ENCODE peak calls at places on chromosome 20, in seven cellular contexts. One of them, this sample, is unnamed.

GRCh38 chr20:44409132-44409600 is 53.7 kb downstream of the HNF4A start:
- DNase-seq in uterus: no peak
- DNase-seq in choroid plexus epithelial cell: peak
- DNase-seq in IMR-90: peak
- DNase-seq in CD8-positive, alpha-beta T cell: no peak
- DNase-seq in neural progenitor cell: no peak
- DNase-seq in colonic mucosa: no peak
- DNase-seq in this sample: peak

GRCh38 chr20:49276201-49276894 is 1.5 kb downstream of the ZNFX1 start:
- DNase-seq in colonic mucosa: no peak
- DNase-seq in choroid plexus epithelial cell: peak
- DNase-seq in uterus: no peak
- DNase-seq in IMR-90: peak
- DNase-seq in CD8-positive, alpha-beta T cell: no peak
- DNase-seq in neural progenitor cell: no peak
- DNase-seq in this sample: peak

GRCh38 chr20:47317127-47317895 is 39.2 kb downstream of the ZMYND8 start:
- DNase-seq in colonic mucosa: peak
- DNase-seq in uterus: peak
- DNase-seq in choroid plexus epithelial cell: peak
- DNase-seq in IMR-90: peak
- DNase-seq in neural progenitor cell: peak
- DNase-seq in CD8-positive, alpha-beta T cell: no peak
- DNase-seq in this sample: peak

GRCh38 chr20:46578745-46579144 is 28.3 kb upstream of the OCSTAMP start:
- DNase-seq in uterus: no peak
- DNase-seq in choroid plexus epithelial cell: no peak
- DNase-seq in CD8-positive, alpha-beta T cell: no peak
- DNase-seq in IMR-90: no peak
- DNase-seq in colonic mucosa: no peak
- DNase-seq in neural progenitor cell: no peak
- DNase-seq in this sample: no peak

GRCh38 chr20:14553774-14554524 is 216.5 kb upstream of the FLRT3 start:
- DNase-seq in choroid plexus epithelial cell: peak
- DNase-seq in neural progenitor cell: no peak
- DNase-seq in IMR-90: peak
- DNase-seq in colonic mucosa: no peak
- DNase-seq in uterus: no peak
- DNase-seq in CD8-positive, alpha-beta T cell: no peak
- DNase-seq in this sample: peak

GRCh38 chr20:40286991-40287531 is 402.0 kb downstream of the MAFB start:
- DNase-seq in choroid plexus epithelial cell: peak
- DNase-seq in neural progenitor cell: no peak
- DNase-seq in CD8-positive, alpha-beta T cell: no peak
- DNase-seq in uterus: peak
- DNase-seq in IMR-90: no peak
- DNase-seq in colonic mucosa: peak
- DNase-seq in this sample: no peak

GRCh38 chr20:36541227-36542018 is at the start of gene MYL9:
- DNase-seq in choroid plexus epithelial cell: peak
- DNase-seq in CD8-positive, alpha-beta T cell: no peak
- DNase-seq in IMR-90: peak
- DNase-seq in colonic mucosa: peak
- DNase-seq in uterus: peak
- DNase-seq in neural progenitor cell: peak
- DNase-seq in this sample: peak

GRCh38 chr20:26169506-26169905 is 472.9 kb upstream of the ZNF337 start:
- DNase-seq in neural progenitor cell: no peak
- DNase-seq in choroid plexus epithelial cell: peak
- DNase-seq in uterus: no peak
- DNase-seq in colonic mucosa: no peak
- DNase-seq in CD8-positive, alpha-beta T cell: no peak
- DNase-seq in IMR-90: peak
- DNase-seq in this sample: peak

GRCh38 chr20:24503352-24503931 is 34.0 kb downstream of the SYNDIG1 start:
- DNase-seq in CD8-positive, alpha-beta T cell: no peak
- DNase-seq in colonic mucosa: peak
- DNase-seq in IMR-90: peak
- DNase-seq in neural progenitor cell: no peak
- DNase-seq in uterus: peak
- DNase-seq in choroid plexus epithelial cell: peak
- DNase-seq in this sample: peak

GRCh38 chr20:34954905-34955231 is 738 bp downstream of the GSS start:
- DNase-seq in neural progenitor cell: no peak
- DNase-seq in CD8-positive, alpha-beta T cell: no peak
- DNase-seq in IMR-90: peak
- DNase-seq in choroid plexus epithelial cell: peak
- DNase-seq in colonic mucosa: peak
- DNase-seq in uterus: no peak
- DNase-seq in this sample: no peak

GRCh38 chr20:62792182-62792939 is 3.9 kb upstream of the MRGBP start:
- DNase-seq in IMR-90: peak
- DNase-seq in choroid plexus epithelial cell: peak
- DNase-seq in uterus: no peak
- DNase-seq in neural progenitor cell: no peak
- DNase-seq in colonic mucosa: no peak
- DNase-seq in CD8-positive, alpha-beta T cell: no peak
- DNase-seq in this sample: peak

GRCh38 chr20:1241456-1241855 is 15.6 kb downstream of the RAD21L1 start:
- DNase-seq in choroid plexus epithelial cell: no peak
- DNase-seq in colonic mucosa: no peak
- DNase-seq in neural progenitor cell: no peak
- DNase-seq in IMR-90: no peak
- DNase-seq in uterus: no peak
- DNase-seq in CD8-positive, alpha-beta T cell: no peak
- DNase-seq in this sample: no peak

GRCh38 chr20:47531468-47531867 is 29.8 kb downstream of the NCOA3 start:
- DNase-seq in IMR-90: no peak
- DNase-seq in CD8-positive, alpha-beta T cell: no peak
- DNase-seq in uterus: no peak
- DNase-seq in neural progenitor cell: no peak
- DNase-seq in choroid plexus epithelial cell: no peak
- DNase-seq in colonic mucosa: no peak
- DNase-seq in this sample: no peak

GRCh38 chr20:48283470-48284110 is 498.3 kb upstream of the SULF2 start:
- DNase-seq in uterus: peak
- DNase-seq in choroid plexus epithelial cell: peak
- DNase-seq in IMR-90: peak
- DNase-seq in CD8-positive, alpha-beta T cell: no peak
- DNase-seq in colonic mucosa: peak
- DNase-seq in neural progenitor cell: no peak
- DNase-seq in this sample: peak

GRCh38 chr20:37880726-37881591 is 22.0 kb upstream of the VSTM2L start:
- DNase-seq in choroid plexus epithelial cell: no peak
- DNase-seq in CD8-positive, alpha-beta T cell: no peak
- DNase-seq in neural progenitor cell: no peak
- DNase-seq in IMR-90: no peak
- DNase-seq in uterus: peak
- DNase-seq in colonic mucosa: no peak
- DNase-seq in this sample: no peak

GRCh38 chr20:36865076-36865860 is 10.7 kb upstream of the TLDC2 start:
- DNase-seq in choroid plexus epithelial cell: no peak
- DNase-seq in neural progenitor cell: no peak
- DNase-seq in IMR-90: no peak
- DNase-seq in uterus: no peak
- DNase-seq in CD8-positive, alpha-beta T cell: no peak
- DNase-seq in colonic mucosa: no peak
- DNase-seq in this sample: no peak

GRCh38 chr20:23101696-23102095 is 15.6 kb upstream of the CD93 start:
- DNase-seq in choroid plexus epithelial cell: no peak
- DNase-seq in colonic mucosa: no peak
- DNase-seq in neural progenitor cell: no peak
- DNase-seq in uterus: no peak
- DNase-seq in IMR-90: no peak
- DNase-seq in CD8-positive, alpha-beta T cell: no peak
- DNase-seq in this sample: no peak

GRCh38 chr20:60331688-60332300 is 373.6 kb downstream of the CDH26 start:
- DNase-seq in neural progenitor cell: no peak
- DNase-seq in choroid plexus epithelial cell: no peak
- DNase-seq in colonic mucosa: no peak
- DNase-seq in uterus: no peak
- DNase-seq in CD8-positive, alpha-beta T cell: no peak
- DNase-seq in IMR-90: no peak
- DNase-seq in this sample: no peak

GRCh38 chr20:63140683-63141433 is 75.1 kb downstream of the YTHDF1 start:
- DNase-seq in neural progenitor cell: no peak
- DNase-seq in IMR-90: no peak
- DNase-seq in colonic mucosa: no peak
- DNase-seq in choroid plexus epithelial cell: no peak
- DNase-seq in CD8-positive, alpha-beta T cell: no peak
- DNase-seq in uterus: no peak
- DNase-seq in this sample: no peak

GRCh38 chr20:13012886-13013285 is 4.1 kb downstream of the SPTLC3 start:
- DNase-seq in CD8-positive, alpha-beta T cell: no peak
- DNase-seq in uterus: no peak
- DNase-seq in IMR-90: no peak
- DNase-seq in colonic mucosa: no peak
- DNase-seq in neural progenitor cell: peak
- DNase-seq in choroid plexus epithelial cell: peak
- DNase-seq in this sample: no peak
- H3K4me3 ChIP-seq in CD8-positive, alpha-beta T cell: no peak
- H3K4me3 ChIP-seq in uterus: no peak
- H3K4me3 ChIP-seq in IMR-90: no peak
- H3K4me3 ChIP-seq in colonic mucosa: no peak
- H3K4me3 ChIP-seq in neural progenitor cell: no peak
- H3K4me3 ChIP-seq in choroid plexus epithelial cell: no peak
- H3K4me3 ChIP-seq in this sample: no peak

GRCh38 chr20:3223937-3224680 is 14.8 kb downstream of the ITPA start:
- DNase-seq in uterus: no peak
- DNase-seq in IMR-90: no peak
- DNase-seq in CD8-positive, alpha-beta T cell: no peak
- DNase-seq in colonic mucosa: no peak
- DNase-seq in neural progenitor cell: no peak
- DNase-seq in choroid plexus epithelial cell: no peak
- DNase-seq in this sample: no peak

GRCh38 chr20:3222635-3223600 is 13.6 kb downstream of the ITPA start:
- DNase-seq in CD8-positive, alpha-beta T cell: no peak
- DNase-seq in neural progenitor cell: no peak
- DNase-seq in IMR-90: no peak
- DNase-seq in uterus: no peak
- DNase-seq in choroid plexus epithelial cell: no peak
- DNase-seq in colonic mucosa: no peak
- DNase-seq in this sample: no peak

GRCh38 chr20:3213226-3213625 is 3.9 kb downstream of the ITPA start:
- DNase-seq in neural progenitor cell: no peak
- DNase-seq in uterus: no peak
- DNase-seq in CD8-positive, alpha-beta T cell: no peak
- DNase-seq in choroid plexus epithelial cell: no peak
- DNase-seq in IMR-90: no peak
- DNase-seq in colonic mucosa: no peak
- DNase-seq in this sample: no peak

GRCh38 chr20:3221398-3222226 is 12.3 kb downstream of the ITPA start:
- DNase-seq in uterus: no peak
- DNase-seq in IMR-90: no peak
- DNase-seq in CD8-positive, alpha-beta T cell: no peak
- DNase-seq in choroid plexus epithelial cell: no peak
- DNase-seq in neural progenitor cell: no peak
- DNase-seq in colonic mucosa: peak
- DNase-seq in this sample: no peak

GRCh38 chr20:3218307-3218988 is 9.2 kb downstream of the ITPA start:
- DNase-seq in IMR-90: no peak
- DNase-seq in uterus: no peak
- DNase-seq in CD8-positive, alpha-beta T cell: peak
- DNase-seq in choroid plexus epithelial cell: peak
- DNase-seq in neural progenitor cell: peak
- DNase-seq in colonic mucosa: peak
- DNase-seq in this sample: peak
- TF ChIP-seq CTCF in IMR-90: peak
- TF ChIP-seq CTCF in uterus: peak
- TF ChIP-seq CTCF in CD8-positive, alpha-beta T cell: peak
- TF ChIP-seq CTCF in choroid plexus epithelial cell: peak
- TF ChIP-seq CTCF in neural progenitor cell: peak
- TF ChIP-seq CTCF in colonic mucosa: peak
- TF ChIP-seq CTCF in this sample: peak

DNA sequence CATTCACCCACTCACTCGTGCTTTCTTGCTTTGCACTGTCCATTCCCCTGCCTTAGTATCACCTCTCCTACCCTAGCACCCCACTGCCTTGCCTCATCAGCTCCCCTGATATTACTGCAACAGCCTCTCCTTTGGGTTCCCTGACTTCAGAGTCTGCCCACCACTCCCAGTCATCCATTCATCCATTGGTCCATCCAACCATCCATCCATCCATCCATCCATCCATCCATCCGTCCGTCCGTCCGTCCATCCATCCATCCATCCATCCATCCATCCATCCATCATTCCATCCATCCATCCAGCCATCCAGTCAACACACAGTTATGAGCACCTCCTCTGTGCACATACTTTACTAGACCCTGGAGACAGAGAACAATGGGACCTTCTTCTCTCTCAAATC is 22.9 kb upstream of the FAM83D start:
- DNase-seq in IMR-90: no peak
- DNase-seq in CD8-positive, alpha-beta T cell: no peak
- DNase-seq in colonic mucosa: no peak
- DNase-seq in uterus: no peak
- DNase-seq in neural progenitor cell: no peak
- DNase-seq in choroid plexus epithelial cell: no peak
- DNase-seq in this sample: no peak
- H3K4me3 ChIP-seq in IMR-90: no peak
- H3K4me3 ChIP-seq in CD8-positive, alpha-beta T cell: no peak
- H3K4me3 ChIP-seq in colonic mucosa: no peak
- H3K4me3 ChIP-seq in uterus: no peak
- H3K4me3 ChIP-seq in neural progenitor cell: no peak
- H3K4me3 ChIP-seq in choroid plexus epithelial cell: no peak
- H3K4me3 ChIP-seq in this sample: no peak

GRCh38 chr20:41853803-41854202 is 235.6 kb upstream of the CHD6 start:
- DNase-seq in colonic mucosa: no peak
- DNase-seq in neural progenitor cell: no peak
- DNase-seq in uterus: no peak
- DNase-seq in choroid plexus epithelial cell: no peak
- DNase-seq in IMR-90: no peak
- DNase-seq in CD8-positive, alpha-beta T cell: no peak
- DNase-seq in this sample: no peak

GRCh38 chr20:41848180-41848579 is 230.0 kb upstream of the CHD6 start:
- DNase-seq in choroid plexus epithelial cell: no peak
- DNase-seq in neural progenitor cell: no peak
- DNase-seq in colonic mucosa: no peak
- DNase-seq in CD8-positive, alpha-beta T cell: no peak
- DNase-seq in uterus: no peak
- DNase-seq in IMR-90: no peak
- DNase-seq in this sample: no peak
- TF ChIP-seq CTCF in choroid plexus epithelial cell: no peak
- TF ChIP-seq CTCF in neural progenitor cell: peak
- TF ChIP-seq CTCF in colonic mucosa: no peak
- TF ChIP-seq CTCF in CD8-positive, alpha-beta T cell: no peak
- TF ChIP-seq CTCF in uterus: no peak
- TF ChIP-seq CTCF in IMR-90: no peak
- TF ChIP-seq CTCF in this sample: no peak

This sample was measured in astrocyte of the spinal cord.